ENCODE peak calls at places on chromosomes 1 and 21, in six cellular contexts. One of them, this sample, is unnamed.

GRCh38 chr1:206963119-206963712 is 7.0 kb downstream of the FCAMR start:
- DNase-seq in HepG2: no peak
- DNase-seq in K562: no peak
- DNase-seq in HCT116: no peak
- DNase-seq in SK-N-SH: no peak
- DNase-seq in GM12878: no peak
- DNase-seq in this sample: no peak

GRCh38 chr1:80776286-80776685 is 1024.4 kb upstream of the ADGRL2 start:
- DNase-seq in HepG2: no peak
- DNase-seq in K562: no peak
- DNase-seq in HCT116: no peak
- DNase-seq in SK-N-SH: no peak
- DNase-seq in GM12878: no peak
- DNase-seq in this sample: no peak

GRCh38 chr1:53636621-53637171 is 102.3 kb downstream of the GLIS1 start:
- DNase-seq in HepG2: no peak
- DNase-seq in K562: no peak
- DNase-seq in HCT116: no peak
- DNase-seq in SK-N-SH: no peak
- DNase-seq in GM12878: no peak
- DNase-seq in this sample: peak

GRCh38 chr21:45049725-45050359 is 24.5 kb upstream of the ADARB1 start:
- DNase-seq in HepG2: no peak
- DNase-seq in K562: no peak
- DNase-seq in HCT116: no peak
- DNase-seq in SK-N-SH: no peak
- DNase-seq in GM12878: no peak
- DNase-seq in this sample: no peak

GRCh38 chr21:17590443-17590842 is 22.3 kb downstream of the BTG3 start:
- DNase-seq in HepG2: no peak
- DNase-seq in K562: no peak
- DNase-seq in HCT116: no peak
- DNase-seq in SK-N-SH: no peak
- DNase-seq in GM12878: no peak
- DNase-seq in this sample: no peak

GRCh38 chr1:192488058-192488457 is 87.5 kb upstream of the RGS1 start:
- DNase-seq in HepG2: peak
- DNase-seq in K562: peak
- DNase-seq in HCT116: no peak
- DNase-seq in SK-N-SH: no peak
- DNase-seq in GM12878: no peak
- DNase-seq in this sample: no peak

GRCh38 chr1:225458222-225458631 is 30.4 kb upstream of the LBR start:
- DNase-seq in HepG2: no peak
- DNase-seq in K562: no peak
- DNase-seq in HCT116: no peak
- DNase-seq in SK-N-SH: no peak
- DNase-seq in GM12878: no peak
- DNase-seq in this sample: no peak

GRCh38 chr1:223771814-223772770 is 59.8 kb downstream of the CAPN2 start:
- DNase-seq in HepG2: no peak
- DNase-seq in K562: peak
- DNase-seq in HCT116: peak
- DNase-seq in SK-N-SH: no peak
- DNase-seq in GM12878: no peak
- DNase-seq in this sample: no peak

GRCh38 chr1:19485362-19486187 is at the start of gene CAPZB:
- DNase-seq in HepG2: peak
- DNase-seq in K562: peak
- DNase-seq in HCT116: peak
- DNase-seq in SK-N-SH: peak
- DNase-seq in GM12878: no peak
- DNase-seq in this sample: peak

GRCh38 chr1:20787775-20788488 is 825 bp upstream of the HP1BP3 start:
- DNase-seq in HepG2: peak
- DNase-seq in K562: peak
- DNase-seq in HCT116: no peak
- DNase-seq in SK-N-SH: peak
- DNase-seq in GM12878: no peak
- DNase-seq in this sample: peak

GRCh38 chr1:65407875-65408274 is 12.6 kb upstream of the LEPR start:
- DNase-seq in HepG2: peak
- DNase-seq in K562: no peak
- DNase-seq in HCT116: no peak
- DNase-seq in SK-N-SH: no peak
- DNase-seq in GM12878: no peak
- DNase-seq in this sample: no peak

GRCh38 chr1:52571783-52572182 is 18.9 kb upstream of the TUT4 start:
- DNase-seq in HepG2: peak
- DNase-seq in K562: peak
- DNase-seq in HCT116: no peak
- DNase-seq in SK-N-SH: no peak
- DNase-seq in GM12878: no peak
- DNase-seq in this sample: peak

GRCh38 chr1:164928223-164928814 is 369.3 kb downstream of the PBX1 start:
- DNase-seq in HepG2: no peak
- DNase-seq in K562: no peak
- DNase-seq in HCT116: no peak
- DNase-seq in SK-N-SH: no peak
- DNase-seq in GM12878: no peak
- DNase-seq in this sample: no peak

GRCh38 chr21:14543983-14544382 is 2.1 kb downstream of the SAMSN1 start:
- DNase-seq in HepG2: no peak
- DNase-seq in K562: no peak
- DNase-seq in HCT116: no peak
- DNase-seq in SK-N-SH: no peak
- DNase-seq in GM12878: no peak
- DNase-seq in this sample: no peak

DNA sequence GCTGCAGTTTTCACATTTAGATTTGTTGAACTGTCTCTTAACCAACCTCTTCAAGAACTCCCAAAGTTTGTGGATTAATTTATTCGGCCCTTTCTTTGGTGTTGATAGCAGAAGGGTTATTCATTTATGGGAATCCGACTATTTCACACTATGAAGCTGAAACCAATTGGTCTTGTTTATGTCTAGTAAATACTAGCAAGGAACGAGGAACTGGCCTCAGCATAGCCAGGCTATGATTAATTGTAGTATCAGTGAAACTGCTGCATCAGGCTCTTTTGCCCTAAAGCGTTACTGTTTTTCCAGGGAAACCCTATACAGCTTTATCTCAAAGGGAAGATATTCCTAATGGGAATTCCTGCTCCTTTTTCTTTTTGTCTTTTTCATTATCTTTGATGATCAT is 35.1 kb downstream of the CLEC20A start:
- DNase-seq in HepG2: no peak
- DNase-seq in K562: no peak
- DNase-seq in HCT116: no peak
- DNase-seq in SK-N-SH: no peak
- DNase-seq in GM12878: no peak
- DNase-seq in this sample: no peak
- TF ChIP-seq JUND in HepG2: no peak
- TF ChIP-seq JUND in K562: no peak
- TF ChIP-seq JUND in HCT116: no peak
- TF ChIP-seq JUND in SK-N-SH: no peak
- TF ChIP-seq JUND in GM12878: no peak
- TF ChIP-seq JUND in this sample: no peak

GRCh38 chr1:22110016-22110415 is 32.9 kb downstream of the WNT4 start:
- DNase-seq in HepG2: no peak
- DNase-seq in K562: no peak
- DNase-seq in HCT116: no peak
- DNase-seq in SK-N-SH: no peak
- DNase-seq in GM12878: no peak
- DNase-seq in this sample: no peak

GRCh38 chr1:22111620-22112019 is 31.3 kb downstream of the WNT4 start:
- DNase-seq in HepG2: no peak
- DNase-seq in K562: peak
- DNase-seq in HCT116: no peak
- DNase-seq in SK-N-SH: peak
- DNase-seq in GM12878: no peak
- DNase-seq in this sample: no peak

GRCh38 chr1:22114083-22115012 is 28.5 kb downstream of the WNT4 start:
- DNase-seq in HepG2: no peak
- DNase-seq in K562: no peak
- DNase-seq in HCT116: no peak
- DNase-seq in SK-N-SH: peak
- DNase-seq in GM12878: no peak
- DNase-seq in this sample: no peak

GRCh38 chr1:22111115-22111514 is 31.8 kb downstream of the WNT4 start:
- DNase-seq in HepG2: no peak
- DNase-seq in K562: no peak
- DNase-seq in HCT116: no peak
- DNase-seq in SK-N-SH: no peak
- DNase-seq in GM12878: no peak
- DNase-seq in this sample: no peak

DNA sequence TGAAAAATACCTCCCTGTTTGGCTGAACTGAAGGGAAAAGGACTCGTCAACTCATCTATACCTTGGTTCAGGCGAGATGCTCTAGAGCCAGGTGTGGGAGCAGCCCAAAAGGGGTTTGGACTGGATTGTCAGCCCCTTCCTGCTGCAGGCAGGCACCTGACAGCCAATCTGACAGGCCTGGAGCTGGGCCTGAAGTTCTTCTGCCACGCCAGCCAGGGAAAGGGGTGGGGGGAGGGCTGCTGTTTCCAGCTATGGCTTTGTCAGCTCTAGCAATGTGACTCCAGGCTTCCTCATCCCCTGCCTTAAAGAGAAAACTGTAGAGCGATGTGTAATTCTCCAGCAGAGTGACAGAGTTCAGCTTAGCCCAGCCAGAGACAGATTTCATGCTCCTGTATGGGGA is 30.4 kb downstream of the WNT4 start:
- DNase-seq in HepG2: no peak
- DNase-seq in K562: no peak
- DNase-seq in HCT116: no peak
- DNase-seq in SK-N-SH: no peak
- DNase-seq in GM12878: no peak
- DNase-seq in this sample: no peak
- TF ChIP-seq JUND in HepG2: no peak
- TF ChIP-seq JUND in K562: no peak
- TF ChIP-seq JUND in HCT116: no peak
- TF ChIP-seq JUND in SK-N-SH: no peak
- TF ChIP-seq JUND in GM12878: no peak
- TF ChIP-seq JUND in this sample: no peak

DNA sequence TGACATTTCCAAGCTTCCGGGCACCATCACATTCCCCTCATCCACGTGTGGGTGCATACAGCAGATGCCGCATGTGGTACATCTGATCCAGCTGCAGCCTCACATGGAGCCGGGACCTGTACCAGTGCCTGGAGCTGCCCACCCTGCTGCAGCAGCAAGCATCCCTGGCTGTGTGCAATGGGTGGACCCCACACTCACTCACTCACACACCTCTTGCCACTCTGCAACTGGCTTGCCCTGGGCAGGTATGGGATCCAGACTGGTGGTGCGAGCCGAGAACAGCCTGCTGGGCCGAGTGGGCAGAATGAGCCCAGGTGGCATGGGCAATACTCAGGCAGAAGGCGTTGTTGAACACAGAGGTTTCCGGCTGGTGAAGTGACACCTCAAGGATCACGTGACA is 75.0 kb downstream of the DPYD start:
- DNase-seq in HepG2: no peak
- DNase-seq in K562: no peak
- DNase-seq in HCT116: no peak
- DNase-seq in SK-N-SH: no peak
- DNase-seq in GM12878: no peak
- DNase-seq in this sample: no peak
- TF ChIP-seq JUND in HepG2: no peak
- TF ChIP-seq JUND in K562: no peak
- TF ChIP-seq JUND in HCT116: no peak
- TF ChIP-seq JUND in SK-N-SH: no peak
- TF ChIP-seq JUND in GM12878: no peak
- TF ChIP-seq JUND in this sample: no peak

GRCh38 chr1:161921990-161922389 is 101.7 kb downstream of the OLFML2B start:
- DNase-seq in HepG2: no peak
- DNase-seq in K562: no peak
- DNase-seq in HCT116: no peak
- DNase-seq in SK-N-SH: no peak
- DNase-seq in GM12878: no peak
- DNase-seq in this sample: no peak
- TF ChIP-seq JUND in HepG2: no peak
- TF ChIP-seq JUND in K562: no peak
- TF ChIP-seq JUND in HCT116: no peak
- TF ChIP-seq JUND in SK-N-SH: peak
- TF ChIP-seq JUND in GM12878: no peak
- TF ChIP-seq JUND in this sample: no peak

GRCh38 chr1:214255509-214255908 is 25.4 kb upstream of the SMYD2 start:
- DNase-seq in HepG2: no peak
- DNase-seq in K562: no peak
- DNase-seq in HCT116: no peak
- DNase-seq in SK-N-SH: no peak
- DNase-seq in GM12878: no peak
- DNase-seq in this sample: no peak

GRCh38 chr1:214264196-214264595 is 16.8 kb upstream of the SMYD2 start:
- DNase-seq in HepG2: no peak
- DNase-seq in K562: no peak
- DNase-seq in HCT116: no peak
- DNase-seq in SK-N-SH: no peak
- DNase-seq in GM12878: no peak
- DNase-seq in this sample: no peak

GRCh38 chr1:214259353-214259982 is 21.5 kb upstream of the SMYD2 start:
- DNase-seq in HepG2: no peak
- DNase-seq in K562: no peak
- DNase-seq in HCT116: no peak
- DNase-seq in SK-N-SH: no peak
- DNase-seq in GM12878: no peak
- DNase-seq in this sample: no peak

GRCh38 chr1:214260561-214261205 is 20.3 kb upstream of the SMYD2 start:
- DNase-seq in HepG2: no peak
- DNase-seq in K562: no peak
- DNase-seq in HCT116: no peak
- DNase-seq in SK-N-SH: no peak
- DNase-seq in GM12878: no peak
- DNase-seq in this sample: no peak

DNA sequence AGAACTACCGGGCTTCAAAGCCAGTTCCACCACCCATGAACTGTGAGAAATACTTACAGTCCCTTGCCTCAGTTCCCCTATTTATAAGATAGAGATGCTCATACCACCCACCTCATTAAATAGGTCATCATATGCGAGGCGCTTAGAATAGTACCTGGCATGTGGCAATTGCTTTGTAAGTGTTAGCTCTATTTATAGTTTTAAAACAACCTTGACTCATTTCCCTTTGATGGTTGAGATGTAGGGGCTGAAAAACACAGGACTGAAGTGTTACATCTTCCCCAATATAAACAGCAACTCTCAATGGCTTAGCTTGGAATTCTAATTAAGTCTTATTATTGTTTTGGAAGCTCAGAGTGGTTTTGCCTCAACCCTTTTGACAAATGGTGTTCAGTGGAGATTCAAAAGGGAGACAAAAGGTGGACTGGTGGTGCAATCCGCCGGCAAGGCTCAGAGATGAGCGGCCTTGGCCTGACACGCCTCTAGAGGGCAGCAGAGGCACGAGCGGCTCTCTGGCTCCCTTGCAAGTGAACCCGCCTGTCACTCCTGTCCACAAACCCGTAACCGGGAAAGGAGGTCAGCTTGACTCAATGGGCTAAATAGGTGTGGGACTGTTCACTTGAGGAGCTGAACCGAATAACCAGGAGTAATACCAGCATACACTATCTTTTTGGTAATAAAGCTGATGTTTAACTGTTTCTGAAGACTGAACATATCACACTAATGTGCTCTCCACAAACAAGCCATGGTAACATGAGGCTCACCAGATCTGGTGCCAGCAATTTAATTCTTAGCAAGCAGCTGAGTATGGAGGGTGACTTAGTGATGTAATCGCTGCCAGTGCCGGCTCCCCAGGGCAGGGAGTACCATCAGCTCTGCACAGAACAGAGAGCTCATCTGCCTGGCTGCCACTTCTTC is 19.5 kb upstream of the SMYD2 start:
- DNase-seq in HepG2: peak
- DNase-seq in K562: peak
- DNase-seq in HCT116: peak
- DNase-seq in SK-N-SH: peak
- DNase-seq in GM12878: no peak
- DNase-seq in this sample: peak
- TF ChIP-seq JUND in HepG2: no peak
- TF ChIP-seq JUND in K562: peak
- TF ChIP-seq JUND in HCT116: no peak
- TF ChIP-seq JUND in SK-N-SH: no peak
- TF ChIP-seq JUND in GM12878: no peak
- TF ChIP-seq JUND in this sample: no peak

This sample was measured in T47D.